ENCODE peak calls at places on chromosomes 11 and 22, in five cellular contexts. F is GM23338, D is AG09309, A is SK-N-SH, N is sigmoid colon. G is an unnamed sample.

GRCh38 chr11:67268684-67269268 is 2.5 kb downstream of the GRK2 start:
- DNase-seq in D (no peak), N (peak), F (no peak), A (no peak), G (no peak)

GRCh38 chr11:8671651-8672062 is 10.8 kb downstream of the TRIM66 start:
- DNase-seq in A (no peak), F (no peak), D (no peak), N (peak), G (no peak)

GRCh38 chr11:35362571-35362980 is 56.8 kb downstream of the SLC1A2 start:
- DNase-seq in N (no peak), F (peak), D (no peak), A (no peak), G (no peak)

GRCh38 chr11:116187026-116187425 is 585.8 kb downstream of the BUD13 start:
- DNase-seq in D (no peak), N (no peak), F (no peak), A (no peak), G (no peak)

GRCh38 chr11:118353084-118353710 is 6.2 kb upstream of the UBE4A start:
- DNase-seq in D (no peak), N (no peak), F (peak), A (peak), G (no peak)

GRCh38 chr22:24099661-24100060 is 81.6 kb upstream of the SUSD2 start:
- DNase-seq in F (no peak), N (peak), A (no peak), D (no peak), G (no peak)

GRCh38 chr11:36219996-36220395 is 69.2 kb downstream of the COMMD9 start:
- DNase-seq in N (no peak), F (no peak), D (no peak), A (no peak), G (no peak)

GRCh38 chr11:47028530-47029093 is 92.1 kb downstream of the CSTPP1 start:
- DNase-seq in D (no peak), F (no peak), N (no peak), A (no peak), G (no peak)

GRCh38 chr11:58788355-58789023 is 56.0 kb downstream of the GLYATL2 start:
- DNase-seq in A (peak), N (no peak), D (peak), F (peak), G (no peak)

GRCh38 chr22:50418624-50419023 is 56.2 kb downstream of the SBF1 start:
- DNase-seq in A (no peak), D (no peak), F (no peak), N (no peak), G (no peak)

GRCh38 chr11:58770627-58771457 is 39.1 kb upstream of the GLYAT start:
- DNase-seq in D (peak), A (no peak), N (no peak), F (no peak), G (no peak)

GRCh38 chr22:35380013-35380412 is 883 bp upstream of the HMOX1 start:
- DNase-seq in F (no peak), D (no peak), A (no peak), N (no peak), G (no peak)

GRCh38 chr11:133955091-133955846 is 1.5 kb downstream of the IGSF9B start:
- DNase-seq in A (peak), D (no peak), F (peak), N (peak), G (no peak)

GRCh38 chr11:9753031-9753430 is 89.2 kb downstream of the SWAP70 start:
- DNase-seq in A (no peak), N (no peak), F (no peak), D (no peak), G (peak)

GRCh38 chr11:48103621-48104561 is 112.7 kb upstream of the OR4B1 start:
- DNase-seq in N (no peak), F (no peak), A (no peak), D (no peak), G (peak)

GRCh38 chr11:18769802-18770456 is 21.7 kb downstream of the PTPN5 start:
- DNase-seq in N (no peak), A (no peak), D (no peak), F (peak), G (no peak)

GRCh38 chr11:35281169-35281591 is 138.2 kb downstream of the SLC1A2 start:
- DNase-seq in F (no peak), D (no peak), A (no peak), N (no peak), G (no peak)

GRCh38 chr22:37566903-37567798 is 6.9 kb downstream of the CDC42EP1 start:
- DNase-seq in N (peak), D (no peak), A (peak), F (peak), G (no peak)

GRCh38 chr11:60769811-60770210 is 13.1 kb downstream of the MS4A15 start:
- DNase-seq in N (no peak), F (no peak), A (no peak), D (no peak), G (no peak)

GRCh38 chr11:43936081-43936480 is 6.4 kb upstream of the C11orf96 start:
- DNase-seq in F (no peak), A (no peak), D (no peak), N (no peak), G (no peak)

GRCh38 chr11:70604630-70605520 is 206.5 kb downstream of the CTTN start:
- DNase-seq in D (no peak), F (no peak), A (no peak), N (no peak), G (no peak)

GRCh38 chr22:21736084-21736642 is 569 bp upstream of the YPEL1 start:
- DNase-seq in D (no peak), N (no peak), A (no peak), F (no peak), G (no peak)

GRCh38 chr11:78188809-78189724 is at the start of gene USP35:
- DNase-seq in F (peak), A (no peak), D (no peak), N (peak), G (no peak)

GRCh38 chr22:28175730-28176492 is 256.9 kb upstream of the PITPNB start:
- DNase-seq in F (no peak), D (no peak), N (no peak), A (no peak), G (no peak)

GRCh38 chr11:35303596-35304392 is 115.6 kb downstream of the SLC1A2 start:
- DNase-seq in D (peak), A (no peak), N (peak), F (no peak), G (no peak)

GRCh38 chr11:77449060-77449521 is 24.8 kb downstream of the PAK1 start:
- DNase-seq in A (no peak), N (no peak), F (peak), D (no peak), G (no peak)

GRCh38 chr11:63537293-63538101 is 889 bp downstream of the PLAAT4 start:
- DNase-seq in F (no peak), N (peak), D (no peak), A (no peak), G (no peak)

GRCh38 chr11:31262761-31263160 is 106.8 kb downstream of the DCDC1 start:
- DNase-seq in D (no peak), N (no peak), F (no peak), A (no peak), G (peak)

GRCh38 chr11:67268036-67268683 is 1.9 kb downstream of the GRK2 start:
- DNase-seq in F (no peak), D (no peak), A (no peak), N (peak), G (no peak)

GRCh38 chr22:29385748-29386147 is 2.6 kb downstream of the AP1B1 start:
- DNase-seq in N (no peak), A (no peak), D (no peak), F (no peak), G (no peak)

GRCh38 chr22:33524511-33525270 is 395.6 kb downstream of the LARGE1 start:
- DNase-seq in A (no peak), N (no peak), F (peak), D (no peak), G (peak)

GRCh38 chr22:47631571-47632102 is 869.2 kb downstream of the TBC1D22A start:
- DNase-seq in D (no peak), F (no peak), N (no peak), A (peak), G (no peak)

DNA sequence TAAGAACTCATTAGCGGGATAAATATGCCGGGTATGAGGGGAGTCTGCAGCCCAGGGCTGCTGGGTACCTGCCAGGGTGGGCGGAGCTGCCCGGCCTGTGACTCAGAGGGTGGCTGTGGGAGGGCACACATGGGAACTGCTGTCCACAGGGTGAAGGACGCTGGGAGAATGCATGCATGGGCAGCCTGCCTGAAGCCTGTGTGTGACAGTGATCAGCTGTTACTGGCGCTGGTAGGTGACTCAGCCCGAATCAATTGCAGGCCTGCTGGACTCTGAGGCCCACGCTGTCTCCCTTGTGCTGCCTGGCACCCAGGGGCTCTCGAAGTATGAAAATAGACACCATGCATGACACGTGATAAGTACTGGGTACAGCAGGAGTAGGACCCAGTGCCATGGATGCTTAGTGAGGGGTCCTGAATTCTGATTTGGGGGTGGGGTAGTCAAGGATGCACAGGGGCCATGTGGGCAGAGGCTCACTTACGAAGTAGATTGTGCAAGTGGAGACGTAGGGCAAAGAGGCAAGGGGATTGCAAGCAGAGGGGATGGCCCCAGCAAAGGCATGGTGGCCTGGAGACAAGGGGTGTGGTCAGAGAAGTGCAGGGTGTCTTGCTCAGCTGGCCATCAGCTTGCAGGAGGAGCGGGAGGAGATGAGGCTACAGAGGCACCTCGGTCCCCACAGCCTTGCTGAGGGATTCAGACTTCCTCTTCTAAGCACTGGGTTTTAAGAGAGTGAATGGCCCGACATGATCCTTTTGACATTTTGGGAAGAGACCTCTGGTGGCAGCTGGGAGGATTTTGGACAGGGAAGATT is 36.5 kb downstream of the GRIK4 start:
- DNase-seq in N (peak), F (peak), D (peak), A (peak), G (peak)
- TF ChIP-seq CTCF in N (no peak), F (peak), D (no peak), A (peak), G (no peak)

GRCh38 chr11:73273246-73273890 is 1.2 kb downstream of the P2RY6 start:
- DNase-seq in A (peak), F (no peak), D (no peak), N (peak), G (no peak)

GRCh38 chr11:73274722-73275380 is 2.7 kb downstream of the P2RY6 start:
- DNase-seq in N (peak), D (no peak), A (no peak), F (no peak), G (no peak)

GRCh38 chr11:73272680-73273038 is 521 bp downstream of the P2RY6 start:
- DNase-seq in F (no peak), N (no peak), A (no peak), D (no peak), G (no peak)

GRCh38 chr11:73277467-73277866 is 5.3 kb downstream of the P2RY6 start:
- DNase-seq in D (no peak), N (no peak), A (no peak), F (no peak), G (no peak)

DNA sequence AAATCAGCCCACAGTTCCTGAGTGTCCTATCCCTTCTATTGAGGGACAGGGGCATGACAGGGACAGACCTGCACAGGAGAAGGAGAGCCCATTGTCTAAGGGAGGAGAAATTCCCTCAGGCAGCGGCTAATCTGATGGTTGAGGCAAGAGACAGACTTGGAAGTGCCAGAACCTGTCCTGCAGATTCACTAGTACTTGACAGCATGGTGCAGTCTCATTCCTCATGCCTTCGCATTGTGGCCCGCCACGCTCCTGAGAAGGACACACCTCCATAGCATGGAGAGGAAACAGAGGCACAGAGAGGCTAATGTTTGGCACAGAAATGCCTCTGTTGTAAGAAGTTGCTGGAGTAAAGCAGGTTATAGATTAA is 3.2 kb downstream of the P2RY6 start:
- DNase-seq in N (peak), F (no peak), D (no peak), A (no peak), G (no peak)
- H3K4me3 ChIP-seq in N (no peak), F (no peak), D (no peak), A (no peak), G (no peak)

GRCh38 chr11:13782395-13783080 is 114.1 kb downstream of the FAR1 start:
- DNase-seq in D (no peak), A (no peak), F (no peak), N (no peak), G (no peak)

GRCh38 chr11:13781153-13781552 is 112.7 kb downstream of the FAR1 start:
- DNase-seq in D (no peak), N (no peak), A (no peak), F (peak), G (no peak)

GRCh38 chr11:13784441-13784840 is 116.0 kb downstream of the FAR1 start:
- DNase-seq in D (no peak), A (no peak), N (no peak), F (no peak), G (no peak)

GRCh38 chr11:13784848-13785247 is 116.4 kb downstream of the FAR1 start:
- DNase-seq in D (no peak), F (no peak), N (no peak), A (no peak), G (no peak)

GRCh38 chr11:13786688-13787087 is 118.2 kb downstream of the FAR1 start:
- DNase-seq in D (no peak), A (no peak), N (no peak), F (no peak), G (no peak)
- TF ChIP-seq CTCF in D (no peak), A (no peak), N (no peak), F (no peak), G (no peak)

GRCh38 chr11:39571081-39571480 is 1888.4 kb downstream of the LRRC4C start:
- DNase-seq in F (no peak), N (no peak), D (no peak), A (no peak), G (no peak)
- H3K4me3 ChIP-seq in F (no peak), N (no peak), D (no peak), A (no peak), G (no peak)

G was measured in kidney epithelial cell.